ENCODE peak calls at places on chromosomes 16 and 17, in eight cellular contexts. Z is uterus, J is Calu3, U is brain microvascular endothelial cell, V is GM10248, F is spleen, R is cardiac muscle cell, W is PC-9. N is an unnamed sample.

GRCh38 chr16:50606431-50607050 is 58.3 kb downstream of the NKD1 start:
- DNase-seq in Z (no peak), J (no peak), U (no peak), V (no peak), F (no peak), R (no peak), W (no peak), N (no peak)

GRCh38 chr16:11148045-11148444 is 108.0 kb downstream of the SOCS1 start:
- DNase-seq in Z (no peak), J (no peak), U (no peak), V (no peak), F (no peak), R (no peak), W (no peak), N (no peak)

GRCh38 chr16:1078579-1079021 is 6.1 kb downstream of the SSTR5 start:
- DNase-seq in Z (no peak), J (peak; percentile 80), U (peak; percentile 18), V (no peak), F (no peak), R (no peak), W (peak; percentile 76), N (no peak)

GRCh38 chr17:66964083-66964771 is at the start of gene CACNG4:
- DNase-seq in Z (no peak), J (peak; percentile 34), U (no peak), V (no peak), F (no peak), R (peak; percentile 31), W (peak; percentile 62), N (peak; percentile 72)

GRCh38 chr16:70804153-70804728 is 3.3 kb upstream of the VAC14 start:
- DNase-seq in Z (no peak), J (no peak), U (peak; percentile 91), V (no peak), F (no peak), R (no peak), W (no peak), N (no peak)

GRCh38 chr17:289409-289808 is 63.2 kb downstream of the RPH3AL start:
- DNase-seq in Z (no peak), J (no peak), U (no peak), V (no peak), F (peak; percentile 48), R (no peak), W (no peak), N (peak; percentile 15)

GRCh38 chr16:30677931-30678585 is 19.8 kb downstream of the FBRS start:
- DNase-seq in Z (no peak), J (no peak), U (no peak), V (no peak), F (no peak), R (no peak), W (no peak), N (no peak)

GRCh38 chr17:57609878-57610270 is 135.2 kb downstream of the CCDC182 start:
- DNase-seq in Z (no peak), J (no peak), U (no peak), V (no peak), F (no peak), R (no peak), W (no peak), N (no peak)

GRCh38 chr16:81779540-81780320 is 639 bp downstream of the PLCG2 start:
- DNase-seq in Z (no peak), J (peak; percentile 28), U (no peak), V (no peak), F (peak; percentile 91), R (no peak), W (peak; percentile 29), N (peak; percentile 67)

GRCh38 chr16:70660672-70661350 is 14.5 kb downstream of the IL34 start:
- DNase-seq in Z (no peak), J (no peak), U (no peak), V (no peak), F (no peak), R (no peak), W (no peak), N (no peak)

GRCh38 chr17:40468560-40468959 is 25.3 kb downstream of the IGFBP4 start:
- DNase-seq in Z (no peak), J (no peak), U (no peak), V (no peak), F (no peak), R (no peak), W (no peak), N (no peak)

GRCh38 chr16:88780100-88781062 is 4.6 kb downstream of the PIEZO1 start:
- DNase-seq in Z (no peak), J (no peak), U (no peak), V (no peak), F (peak; percentile 73), R (no peak), W (no peak), N (peak; percentile 32)

GRCh38 chr17:13509561-13509960 is 92.2 kb downstream of the HS3ST3A1 start:
- DNase-seq in Z (no peak), J (no peak), U (no peak), V (no peak), F (no peak), R (no peak), W (no peak), N (no peak)

GRCh38 chr17:7558544-7559306 is at the start of gene TNFSF13:
- DNase-seq in Z (no peak), J (peak; percentile 41), U (no peak), V (no peak), F (peak; percentile 88), R (no peak), W (peak; percentile 48), N (peak; percentile 88)

GRCh38 chr17:21072623-21073278 is 29.9 kb upstream of the USP22 start:
- DNase-seq in Z (no peak), J (no peak), U (no peak), V (no peak), F (no peak), R (no peak), W (no peak), N (no peak)

GRCh38 chr16:4365014-4365406 is 6.6 kb upstream of the VASN start:
- DNase-seq in Z (no peak), J (no peak), U (no peak), V (peak; percentile 48), F (peak; percentile 84), R (no peak), W (no peak), N (no peak)

GRCh38 chr16:88978608-88979346 is 1.8 kb upstream of the CBFA2T3 start:
- DNase-seq in Z (no peak), J (no peak), U (no peak), V (peak; percentile 84), F (peak; percentile 90), R (no peak), W (no peak), N (no peak)

GRCh38 chr17:73096866-73097265 is 4.4 kb upstream of the SLC39A11 start:
- DNase-seq in Z (no peak), J (no peak), U (no peak), V (no peak), F (no peak), R (no peak), W (no peak), N (peak; percentile 62)

GRCh38 chr17:65743313-65743665 is 181.8 kb upstream of the AXIN2 start:
- DNase-seq in Z (no peak), J (no peak), U (no peak), V (no peak), F (no peak), R (no peak), W (no peak), N (no peak)

GRCh38 chr16:645852-646678 is 3.1 kb upstream of the WDR90 start:
- DNase-seq in Z (no peak), J (no peak), U (no peak), V (no peak), F (no peak), R (no peak), W (peak; percentile 94), N (no peak)

GRCh38 chr16:88616320-88616719 is 22.1 kb upstream of the IL17C start:
- DNase-seq in Z (no peak), J (peak; percentile 97), U (no peak), V (no peak), F (no peak), R (no peak), W (peak; percentile 15), N (peak; percentile 85)

GRCh38 chr17:2084766-2085647 is 30.1 kb downstream of the HIC1 start:
- DNase-seq in Z (peak; percentile 87), J (no peak), U (peak; percentile 64), V (no peak), F (no peak), R (no peak), W (peak; percentile 31), N (no peak)

DNA sequence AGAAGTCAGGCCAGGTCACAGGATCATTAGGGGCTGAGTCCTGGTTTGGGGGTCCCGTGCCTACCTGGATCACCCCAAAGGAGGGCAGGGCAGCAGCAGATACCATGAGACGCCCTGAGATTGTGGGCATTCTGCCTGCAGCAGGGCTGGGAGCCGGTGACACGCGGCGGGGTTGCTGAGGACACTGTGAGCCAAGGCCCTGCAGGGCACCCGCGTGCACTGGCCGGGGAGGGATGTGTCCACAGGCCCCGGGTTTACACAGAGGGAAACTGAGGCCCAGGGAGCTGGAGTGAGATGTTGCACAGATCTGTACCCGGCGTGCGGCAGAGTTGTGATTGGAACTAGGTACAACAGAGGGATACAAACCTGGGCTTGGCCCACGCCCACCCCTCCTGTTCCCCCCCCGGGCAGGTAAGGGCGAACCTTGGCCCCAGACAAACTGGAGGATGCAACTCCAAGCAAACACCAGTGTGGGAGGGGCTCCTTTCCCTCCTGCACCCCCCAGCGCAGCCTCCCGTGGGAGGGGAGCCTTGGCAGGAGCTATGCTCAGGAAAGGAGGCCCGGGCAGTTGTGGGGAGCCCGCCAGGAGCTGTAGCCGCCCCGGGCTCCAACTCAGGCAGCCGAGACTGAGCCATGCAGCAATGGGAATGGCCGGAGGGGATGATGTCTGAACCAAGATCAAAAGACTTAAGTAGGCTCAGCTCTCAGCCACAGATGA is 91.3 kb downstream of the ENGASE start:
- DNase-seq in Z (no peak), J (no peak), U (no peak), V (no peak), F (no peak), R (no peak), W (no peak), N (no peak)
- TF ChIP-seq CTCF in Z (no peak), J (no peak), U (no peak), V (no peak), F (no peak), R (no peak), W (no peak), N (no peak)

GRCh38 chr17:82933911-82934310 is 94.1 kb upstream of the ZNF750 start:
- DNase-seq in Z (peak; percentile 10), J (no peak), U (no peak), V (no peak), F (peak; percentile 32), R (no peak), W (no peak), N (peak; percentile 72)
- TF ChIP-seq CTCF in Z (no peak), J (no peak), U (peak; percentile 20), V (no peak), F (no peak), R (no peak), W (no peak), N (no peak)

DNA sequence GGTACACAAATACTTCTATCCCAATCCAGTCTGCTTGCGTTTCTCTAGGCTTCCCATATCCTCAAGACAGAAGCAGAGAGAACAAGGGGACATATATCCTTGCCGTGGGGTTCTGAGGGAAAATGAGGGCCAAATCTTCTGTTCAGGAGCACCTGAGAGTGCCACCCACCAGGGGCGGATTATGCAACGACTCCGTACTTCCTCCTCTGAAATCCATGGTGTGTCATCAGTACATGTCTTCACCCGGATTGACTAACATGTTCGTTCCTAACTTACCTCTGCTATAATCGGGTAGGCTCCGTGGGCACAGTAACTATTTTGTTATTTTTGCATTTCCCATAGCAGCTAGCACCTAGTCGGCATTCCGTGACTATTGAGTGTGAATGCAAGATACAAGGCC is 7.8 kb upstream of the ZNF200 start:
- DNase-seq in Z (no peak), J (no peak), U (no peak), V (no peak), F (no peak), R (no peak), W (no peak), N (no peak)
- TF ChIP-seq CTCF in Z (no peak), J (no peak), U (no peak), V (no peak), F (no peak), R (no peak), W (no peak), N (no peak)

GRCh38 chr16:24499193-24499814 is 40.1 kb upstream of the RBBP6 start:
- DNase-seq in Z (no peak), J (peak; percentile 60), U (peak; percentile 14), V (peak; percentile 47), F (no peak), R (peak; percentile 65), W (peak; percentile 29), N (no peak)
- TF ChIP-seq CTCF in Z (no peak), J (no peak), U (peak; percentile 55), V (peak; percentile 41), F (no peak), R (peak; percentile 50), W (peak; percentile 60), N (no peak)